ENCODE peak calls at places on chromosomes 3 and 15, in five cellular contexts. Q is HCT116, O is SK-N-SH, V is A549, L is K562. B is an unnamed sample.
A peak's percentile ranks its signal among the peaks of the same experiment; 100 is the strongest.

GRCh38 chr3:41482134-41482533 is 282.8 kb downstream of the CTNNB1 start:
- DNase-seq in O (no peak), L (no peak), Q (no peak), V (no peak), B (no peak)

GRCh38 chr15:58038426-58039106 is 26.9 kb downstream of the ALDH1A2 start:
- DNase-seq in V (no peak), L (no peak), O (no peak), Q (no peak), B (no peak)

GRCh38 chr3:53803124-53803815 is 42.9 kb downstream of the CHDH start:
- DNase-seq in O (no peak), L (no peak), Q (no peak), V (no peak), B (no peak)

GRCh38 chr3:77309460-77309859 is 269.6 kb downstream of the ROBO2 start:
- DNase-seq in O (no peak), V (no peak), Q (no peak), L (no peak), B (no peak)

GRCh38 chr3:119035014-119035346 is 334 bp upstream of the IGSF11 start:
- DNase-seq in O (no peak), Q (no peak), L (no peak), V (no peak), B (no peak)

GRCh38 chr15:60898896-60899295 is 330.2 kb downstream of the RORA start:
- DNase-seq in O (no peak), Q (no peak), V (no peak), L (no peak), B (no peak)

GRCh38 chr3:38029400-38030125 is at the start of gene PLCD1:
- DNase-seq in V (peak; percentile 28), O (peak; percentile 98), L (no peak), Q (no peak), B (no peak)

GRCh38 chr15:78950906-78951840 is 6.3 kb upstream of the CTSH start:
- DNase-seq in O (no peak), L (no peak), Q (no peak), V (peak; percentile 36), B (no peak)

GRCh38 chr15:87038404-87038803 is 958.7 kb downstream of the AGBL1 start:
- DNase-seq in O (no peak), L (no peak), V (no peak), Q (no peak), B (peak; percentile 17)

GRCh38 chr3:46861996-46862688 is 1.1 kb downstream of the MYL3 start:
- DNase-seq in V (no peak), O (no peak), Q (no peak), L (no peak), B (no peak)

GRCh38 chr15:72690938-72691337 is 4.9 kb downstream of the BBS4 start:
- DNase-seq in L (no peak), Q (no peak), O (no peak), V (no peak), B (no peak)

GRCh38 chr3:136818191-136818850 is 605 bp upstream of the SLC35G2 start:
- DNase-seq in L (peak; percentile 70), V (peak; percentile 90), O (peak; percentile 76), Q (peak; percentile 67), B (peak; percentile 81)

GRCh38 chr3:182527745-182528144 is 265.6 kb upstream of the ATP11B start:
- DNase-seq in L (no peak), V (peak; percentile 2), Q (no peak), O (no peak), B (no peak)

GRCh38 chr3:159200176-159200575 is 398.3 kb downstream of the MFSD1 start:
- DNase-seq in V (no peak), L (no peak), O (no peak), Q (peak; percentile 49), B (peak; percentile 7)

GRCh38 chr3:117788086-117788485 is 1078.5 kb downstream of the TUSC7 start:
- DNase-seq in O (no peak), L (no peak), V (peak; percentile 3), Q (no peak), B (no peak)

GRCh38 chr3:21913791-21914190 is 162.8 kb upstream of the ZNF385D start:
- DNase-seq in L (no peak), O (no peak), V (no peak), Q (no peak), B (no peak)

GRCh38 chr3:59659755-59660154 is 609.9 kb upstream of the CFAP20DC start:
- DNase-seq in V (no peak), Q (no peak), L (no peak), O (no peak), B (no peak)

GRCh38 chr15:100113351-100114075 is 228.3 kb downstream of the ADAMTS17 start:
- DNase-seq in L (no peak), V (no peak), Q (no peak), O (no peak), B (no peak)

GRCh38 chr3:108806316-108806715 is 16.3 kb upstream of the TRAT1 start:
- DNase-seq in V (no peak), Q (no peak), L (no peak), O (no peak), B (no peak)

GRCh38 chr15:72797834-72798233 is 14.3 kb upstream of the ADPGK start:
- DNase-seq in V (no peak), O (no peak), Q (no peak), L (no peak), B (no peak)

GRCh38 chr15:76904461-76905012 is 603 bp downstream of the SCAPER start:
- DNase-seq in L (peak; percentile 18), O (peak; percentile 53), V (peak; percentile 49), Q (no peak), B (peak; percentile 38)

GRCh38 chr15:76996526-76997401 is 1.8 kb downstream of the PSTPIP1 start:
- DNase-seq in O (peak; percentile 53), L (no peak), Q (no peak), V (no peak), B (peak; percentile 69)

GRCh38 chr15:31062310-31062964 is 39.1 kb downstream of the TRPM1 start:
- DNase-seq in Q (no peak), L (no peak), V (no peak), O (no peak), B (no peak)

GRCh38 chr3:188299713-188300112 is 145.8 kb downstream of the LPP start:
- DNase-seq in V (no peak), Q (no peak), L (no peak), O (no peak), B (no peak)

GRCh38 chr3:52325686-52326085 is 9.6 kb downstream of the DNAH1 start:
- DNase-seq in Q (no peak), L (no peak), O (no peak), V (no peak), B (no peak)

GRCh38 chr15:79901958-79902357 is 5.1 kb upstream of the MTHFS start:
- DNase-seq in L (no peak), Q (no peak), V (no peak), O (no peak), B (no peak)

GRCh38 chr15:67542462-67543347 is at the start of gene MAP2K5:
- DNase-seq in V (peak; percentile 77), O (peak; percentile 94), Q (no peak), L (peak; percentile 90), B (peak; percentile 87)

GRCh38 chr3:146345900-146346299 is 95.0 kb upstream of the PLSCR4 start:
- DNase-seq in Q (no peak), V (no peak), L (no peak), O (no peak), B (no peak)

GRCh38 chr15:100430381-100430780 is 88.6 kb upstream of the ADAMTS17 start:
- DNase-seq in V (no peak), O (no peak), L (no peak), Q (no peak), B (no peak)

GRCh38 chr15:41919954-41920538 is 26.2 kb upstream of the SPTBN5 start:
- DNase-seq in L (no peak), V (peak; percentile 21), O (no peak), Q (no peak), B (no peak)

GRCh38 chr3:52280046-52280445 is 1.6 kb upstream of the WDR82 start:
- DNase-seq in Q (no peak), V (no peak), O (peak; percentile 68), L (peak; percentile 26), B (no peak)

GRCh38 chr15:42273900-42274692 is 863 bp upstream of the TMEM87A start:
- DNase-seq in O (peak; percentile 34), Q (no peak), V (peak; percentile 39), L (peak; percentile 70), B (peak; percentile 79)

GRCh38 chr15:68199340-68199739 is 5.8 kb downstream of the CALML4 start:
- DNase-seq in Q (no peak), L (no peak), O (peak; percentile 25), V (no peak), B (no peak)

GRCh38 chr3:120284702-120285507 is at the start of gene GPR156:
- DNase-seq in O (peak; percentile 84), L (no peak), Q (no peak), V (peak; percentile 12), B (no peak)

GRCh38 chr3:99352811-99353210 is 285.6 kb upstream of the COL8A1 start:
- DNase-seq in V (no peak), Q (no peak), L (no peak), O (no peak), B (no peak)

GRCh38 chr3:34863485-34863884 is 775.8 kb upstream of the ARPP21 start:
- DNase-seq in V (no peak), Q (no peak), L (no peak), O (peak; percentile 62), B (no peak)

GRCh38 chr3:37906734-37907282 is 45.1 kb downstream of the CTDSPL start:
- DNase-seq in Q (no peak), V (no peak), L (no peak), O (no peak), B (no peak)

GRCh38 chr3:36309092-36309491 is 71.2 kb upstream of the STAC start:
- DNase-seq in Q (no peak), L (no peak), O (no peak), V (no peak), B (no peak)

GRCh38 chr3:36317915-36318314 is 62.4 kb upstream of the STAC start:
- DNase-seq in O (no peak), V (no peak), Q (no peak), L (no peak), B (no peak)

DNA sequence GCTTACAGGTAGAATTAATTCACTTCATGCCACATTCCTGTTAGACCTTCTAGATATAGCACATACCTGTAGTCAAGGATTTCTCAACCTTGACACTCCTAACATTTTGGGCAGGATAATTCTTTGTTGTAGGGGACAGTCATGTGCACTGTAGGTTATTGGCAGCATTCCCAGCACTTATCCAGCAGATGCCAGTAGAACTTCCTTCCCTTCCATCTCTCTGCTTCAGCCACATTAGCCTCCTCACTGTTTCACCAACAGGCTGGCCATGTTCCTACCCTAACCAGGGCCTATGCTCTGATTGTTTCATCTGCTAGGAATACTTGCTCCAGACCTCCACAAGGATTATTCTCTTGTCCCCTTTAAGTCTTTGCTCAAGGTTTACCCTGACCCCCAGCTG is 68.0 kb upstream of the STAC start:
- DNase-seq in L (no peak), V (no peak), O (peak; percentile 1), Q (no peak), B (no peak)
- TF ChIP-seq MAX in L (no peak), V (no peak), O (no peak), Q (no peak), B (no peak)

GRCh38 chr3:65829228-65829627 is 209.5 kb downstream of the MAGI1 start:
- DNase-seq in V (no peak), Q (no peak), O (no peak), L (no peak), B (no peak)
- TF ChIP-seq MAX in V (no peak), Q (no peak), O (no peak), L (no peak), B (no peak)

GRCh38 chr3:169133178-169134161 is 530.0 kb downstream of the MECOM start:
- DNase-seq in Q (no peak), L (no peak), O (no peak), V (no peak), B (peak; percentile 7)
- TF ChIP-seq MAX in Q (no peak), L (no peak), O (no peak), V (no peak), B (no peak)

GRCh38 chr3:157529751-157530150 is 26.5 kb upstream of the VEPH1 start:
- DNase-seq in V (no peak), Q (no peak), O (no peak), L (no peak), B (no peak)
- TF ChIP-seq MAX in V (no peak), Q (no peak), O (no peak), L (no peak), B (no peak)